ENCODE peak calls at places on chromosomes 13 and 19, in eight cellular contexts. One of them, this sample, is unnamed.

GRCh38 chr19:7751157-7751783 is 3.9 kb upstream of the CD209 start:
- DNase-seq in iPS DF 6.9: no peak
- DNase-seq in keratinocyte: no peak
- DNase-seq in activated CD4-positive, alpha-beta T cell treated with anti-CD3 and anti-CD28 coated beads, Interleukin-2, amount 50 U/mL, for 24 hours: no peak
- DNase-seq in fibroblast of lung: no peak
- DNase-seq in fibroblast of the conjunctiva: no peak
- DNase-seq in stimulated activated CD4-positive, alpha-beta T cell treated with anti-CD3 and anti-CD28 coated beads, Interleukin-15, amount 100 ng/mL, for 1 hour: no peak
- DNase-seq in T-helper 1 cell: no peak
- DNase-seq in this sample: no peak

GRCh38 chr13:51222510-51223283 is 499 bp downstream of the FAM124A start:
- DNase-seq in activated CD4-positive, alpha-beta T cell treated with anti-CD3 and anti-CD28 coated beads, Interleukin-2, amount 50 U/mL, for 24 hours: no peak
- DNase-seq in fibroblast of the conjunctiva: no peak
- DNase-seq in T-helper 1 cell: no peak
- DNase-seq in stimulated activated CD4-positive, alpha-beta T cell treated with anti-CD3 and anti-CD28 coated beads, Interleukin-15, amount 100 ng/mL, for 1 hour: no peak
- DNase-seq in fibroblast of lung: no peak
- DNase-seq in iPS DF 6.9: no peak
- DNase-seq in keratinocyte: no peak
- DNase-seq in this sample: no peak

GRCh38 chr13:64206430-64207225 is 2791.0 kb upstream of the PCDH20 start:
- DNase-seq in stimulated activated CD4-positive, alpha-beta T cell treated with anti-CD3 and anti-CD28 coated beads, Interleukin-15, amount 100 ng/mL, for 1 hour: no peak
- DNase-seq in T-helper 1 cell: no peak
- DNase-seq in iPS DF 6.9: no peak
- DNase-seq in fibroblast of the conjunctiva: no peak
- DNase-seq in activated CD4-positive, alpha-beta T cell treated with anti-CD3 and anti-CD28 coated beads, Interleukin-2, amount 50 U/mL, for 24 hours: no peak
- DNase-seq in fibroblast of lung: no peak
- DNase-seq in keratinocyte: no peak
- DNase-seq in this sample: no peak

GRCh38 chr19:13615890-13616289 is 109.6 kb upstream of the CACNA1A start:
- DNase-seq in fibroblast of lung: no peak
- DNase-seq in stimulated activated CD4-positive, alpha-beta T cell treated with anti-CD3 and anti-CD28 coated beads, Interleukin-15, amount 100 ng/mL, for 1 hour: no peak
- DNase-seq in keratinocyte: no peak
- DNase-seq in iPS DF 6.9: no peak
- DNase-seq in activated CD4-positive, alpha-beta T cell treated with anti-CD3 and anti-CD28 coated beads, Interleukin-2, amount 50 U/mL, for 24 hours: no peak
- DNase-seq in T-helper 1 cell: no peak
- DNase-seq in fibroblast of the conjunctiva: no peak
- DNase-seq in this sample: no peak

GRCh38 chr19:42242071-42242511 is 311 bp downstream of the GSK3A start:
- DNase-seq in activated CD4-positive, alpha-beta T cell treated with anti-CD3 and anti-CD28 coated beads, Interleukin-2, amount 50 U/mL, for 24 hours: no peak
- DNase-seq in T-helper 1 cell: no peak
- DNase-seq in iPS DF 6.9: no peak
- DNase-seq in stimulated activated CD4-positive, alpha-beta T cell treated with anti-CD3 and anti-CD28 coated beads, Interleukin-15, amount 100 ng/mL, for 1 hour: no peak
- DNase-seq in keratinocyte: no peak
- DNase-seq in fibroblast of the conjunctiva: no peak
- DNase-seq in fibroblast of lung: no peak
- DNase-seq in this sample: no peak

GRCh38 chr13:113621046-113621445 is 36.5 kb downstream of the TFDP1 start:
- DNase-seq in T-helper 1 cell: no peak
- DNase-seq in fibroblast of lung: no peak
- DNase-seq in fibroblast of the conjunctiva: no peak
- DNase-seq in stimulated activated CD4-positive, alpha-beta T cell treated with anti-CD3 and anti-CD28 coated beads, Interleukin-15, amount 100 ng/mL, for 1 hour: no peak
- DNase-seq in iPS DF 6.9: no peak
- DNase-seq in activated CD4-positive, alpha-beta T cell treated with anti-CD3 and anti-CD28 coated beads, Interleukin-2, amount 50 U/mL, for 24 hours: no peak
- DNase-seq in keratinocyte: no peak
- DNase-seq in this sample: no peak

GRCh38 chr13:47033216-47033615 is 136.4 kb upstream of the HTR2A start:
- DNase-seq in activated CD4-positive, alpha-beta T cell treated with anti-CD3 and anti-CD28 coated beads, Interleukin-2, amount 50 U/mL, for 24 hours: no peak
- DNase-seq in fibroblast of the conjunctiva: no peak
- DNase-seq in fibroblast of lung: peak
- DNase-seq in keratinocyte: no peak
- DNase-seq in stimulated activated CD4-positive, alpha-beta T cell treated with anti-CD3 and anti-CD28 coated beads, Interleukin-15, amount 100 ng/mL, for 1 hour: no peak
- DNase-seq in T-helper 1 cell: no peak
- DNase-seq in iPS DF 6.9: no peak
- DNase-seq in this sample: no peak

GRCh38 chr13:78829821-78830220 is 170.9 kb upstream of the OBI1 start:
- DNase-seq in fibroblast of the conjunctiva: no peak
- DNase-seq in fibroblast of lung: no peak
- DNase-seq in activated CD4-positive, alpha-beta T cell treated with anti-CD3 and anti-CD28 coated beads, Interleukin-2, amount 50 U/mL, for 24 hours: no peak
- DNase-seq in keratinocyte: no peak
- DNase-seq in T-helper 1 cell: no peak
- DNase-seq in stimulated activated CD4-positive, alpha-beta T cell treated with anti-CD3 and anti-CD28 coated beads, Interleukin-15, amount 100 ng/mL, for 1 hour: no peak
- DNase-seq in iPS DF 6.9: no peak
- DNase-seq in this sample: no peak

GRCh38 chr19:16369664-16370576 is 45.3 kb downstream of the KLF2 start:
- DNase-seq in keratinocyte: no peak
- DNase-seq in T-helper 1 cell: peak
- DNase-seq in activated CD4-positive, alpha-beta T cell treated with anti-CD3 and anti-CD28 coated beads, Interleukin-2, amount 50 U/mL, for 24 hours: no peak
- DNase-seq in fibroblast of the conjunctiva: no peak
- DNase-seq in fibroblast of lung: no peak
- DNase-seq in iPS DF 6.9: no peak
- DNase-seq in stimulated activated CD4-positive, alpha-beta T cell treated with anti-CD3 and anti-CD28 coated beads, Interleukin-15, amount 100 ng/mL, for 1 hour: peak
- DNase-seq in this sample: no peak

GRCh38 chr13:42392180-42392579 is 120.2 kb downstream of the AKAP11 start:
- DNase-seq in activated CD4-positive, alpha-beta T cell treated with anti-CD3 and anti-CD28 coated beads, Interleukin-2, amount 50 U/mL, for 24 hours: no peak
- DNase-seq in T-helper 1 cell: no peak
- DNase-seq in iPS DF 6.9: no peak
- DNase-seq in fibroblast of lung: no peak
- DNase-seq in keratinocyte: no peak
- DNase-seq in stimulated activated CD4-positive, alpha-beta T cell treated with anti-CD3 and anti-CD28 coated beads, Interleukin-15, amount 100 ng/mL, for 1 hour: no peak
- DNase-seq in fibroblast of the conjunctiva: no peak
- DNase-seq in this sample: no peak

GRCh38 chr13:47798906-47799305 is 202.2 kb downstream of the SUCLA2 start:
- DNase-seq in iPS DF 6.9: no peak
- DNase-seq in fibroblast of the conjunctiva: no peak
- DNase-seq in stimulated activated CD4-positive, alpha-beta T cell treated with anti-CD3 and anti-CD28 coated beads, Interleukin-15, amount 100 ng/mL, for 1 hour: no peak
- DNase-seq in T-helper 1 cell: no peak
- DNase-seq in fibroblast of lung: peak
- DNase-seq in keratinocyte: no peak
- DNase-seq in activated CD4-positive, alpha-beta T cell treated with anti-CD3 and anti-CD28 coated beads, Interleukin-2, amount 50 U/mL, for 24 hours: no peak
- DNase-seq in this sample: peak

GRCh38 chr13:27830010-27830409 is 37.7 kb downstream of the GSX1 start:
- DNase-seq in activated CD4-positive, alpha-beta T cell treated with anti-CD3 and anti-CD28 coated beads, Interleukin-2, amount 50 U/mL, for 24 hours: peak
- DNase-seq in keratinocyte: no peak
- DNase-seq in iPS DF 6.9: no peak
- DNase-seq in T-helper 1 cell: peak
- DNase-seq in fibroblast of the conjunctiva: no peak
- DNase-seq in fibroblast of lung: peak
- DNase-seq in stimulated activated CD4-positive, alpha-beta T cell treated with anti-CD3 and anti-CD28 coated beads, Interleukin-15, amount 100 ng/mL, for 1 hour: peak
- DNase-seq in this sample: peak

GRCh38 chr13:72728290-72728605 is 525 bp downstream of the BORA start:
- DNase-seq in T-helper 1 cell: no peak
- DNase-seq in fibroblast of the conjunctiva: no peak
- DNase-seq in stimulated activated CD4-positive, alpha-beta T cell treated with anti-CD3 and anti-CD28 coated beads, Interleukin-15, amount 100 ng/mL, for 1 hour: no peak
- DNase-seq in activated CD4-positive, alpha-beta T cell treated with anti-CD3 and anti-CD28 coated beads, Interleukin-2, amount 50 U/mL, for 24 hours: no peak
- DNase-seq in iPS DF 6.9: no peak
- DNase-seq in keratinocyte: no peak
- DNase-seq in fibroblast of lung: no peak
- DNase-seq in this sample: no peak

GRCh38 chr19:21698215-21698614 is 69.2 kb downstream of the ZNF100 start:
- DNase-seq in keratinocyte: no peak
- DNase-seq in fibroblast of lung: peak
- DNase-seq in T-helper 1 cell: no peak
- DNase-seq in iPS DF 6.9: no peak
- DNase-seq in activated CD4-positive, alpha-beta T cell treated with anti-CD3 and anti-CD28 coated beads, Interleukin-2, amount 50 U/mL, for 24 hours: no peak
- DNase-seq in fibroblast of the conjunctiva: no peak
- DNase-seq in stimulated activated CD4-positive, alpha-beta T cell treated with anti-CD3 and anti-CD28 coated beads, Interleukin-15, amount 100 ng/mL, for 1 hour: no peak
- DNase-seq in this sample: peak

GRCh38 chr19:14050512-14050911 is 11.4 kb downstream of the PALM3 start:
- DNase-seq in fibroblast of the conjunctiva: no peak
- DNase-seq in stimulated activated CD4-positive, alpha-beta T cell treated with anti-CD3 and anti-CD28 coated beads, Interleukin-15, amount 100 ng/mL, for 1 hour: no peak
- DNase-seq in fibroblast of lung: no peak
- DNase-seq in keratinocyte: no peak
- DNase-seq in activated CD4-positive, alpha-beta T cell treated with anti-CD3 and anti-CD28 coated beads, Interleukin-2, amount 50 U/mL, for 24 hours: no peak
- DNase-seq in iPS DF 6.9: no peak
- DNase-seq in T-helper 1 cell: no peak
- DNase-seq in this sample: no peak

GRCh38 chr13:47004022-47004421 is 107.2 kb upstream of the HTR2A start:
- DNase-seq in iPS DF 6.9: no peak
- DNase-seq in fibroblast of lung: no peak
- DNase-seq in stimulated activated CD4-positive, alpha-beta T cell treated with anti-CD3 and anti-CD28 coated beads, Interleukin-15, amount 100 ng/mL, for 1 hour: no peak
- DNase-seq in fibroblast of the conjunctiva: no peak
- DNase-seq in activated CD4-positive, alpha-beta T cell treated with anti-CD3 and anti-CD28 coated beads, Interleukin-2, amount 50 U/mL, for 24 hours: no peak
- DNase-seq in keratinocyte: no peak
- DNase-seq in T-helper 1 cell: no peak
- DNase-seq in this sample: no peak

GRCh38 chr13:113064534-113065405 is 40.8 kb upstream of the F7 start:
- DNase-seq in iPS DF 6.9: no peak
- DNase-seq in fibroblast of the conjunctiva: peak
- DNase-seq in T-helper 1 cell: no peak
- DNase-seq in activated CD4-positive, alpha-beta T cell treated with anti-CD3 and anti-CD28 coated beads, Interleukin-2, amount 50 U/mL, for 24 hours: no peak
- DNase-seq in keratinocyte: no peak
- DNase-seq in stimulated activated CD4-positive, alpha-beta T cell treated with anti-CD3 and anti-CD28 coated beads, Interleukin-15, amount 100 ng/mL, for 1 hour: no peak
- DNase-seq in fibroblast of lung: peak
- DNase-seq in this sample: no peak

GRCh38 chr13:112451512-112452379 is 75.6 kb downstream of the SPACA7 start:
- DNase-seq in fibroblast of lung: no peak
- DNase-seq in fibroblast of the conjunctiva: no peak
- DNase-seq in stimulated activated CD4-positive, alpha-beta T cell treated with anti-CD3 and anti-CD28 coated beads, Interleukin-15, amount 100 ng/mL, for 1 hour: no peak
- DNase-seq in keratinocyte: no peak
- DNase-seq in activated CD4-positive, alpha-beta T cell treated with anti-CD3 and anti-CD28 coated beads, Interleukin-2, amount 50 U/mL, for 24 hours: no peak
- DNase-seq in iPS DF 6.9: no peak
- DNase-seq in T-helper 1 cell: no peak
- DNase-seq in this sample: no peak

GRCh38 chr13:37418490-37418889 is 180.1 kb downstream of the POSTN start:
- DNase-seq in activated CD4-positive, alpha-beta T cell treated with anti-CD3 and anti-CD28 coated beads, Interleukin-2, amount 50 U/mL, for 24 hours: no peak
- DNase-seq in iPS DF 6.9: no peak
- DNase-seq in T-helper 1 cell: no peak
- DNase-seq in keratinocyte: no peak
- DNase-seq in fibroblast of the conjunctiva: peak
- DNase-seq in stimulated activated CD4-positive, alpha-beta T cell treated with anti-CD3 and anti-CD28 coated beads, Interleukin-15, amount 100 ng/mL, for 1 hour: no peak
- DNase-seq in fibroblast of lung: peak
- DNase-seq in this sample: no peak

GRCh38 chr13:45361596-45362206 is 20.7 kb upstream of the TPT1 start:
- DNase-seq in fibroblast of lung: peak
- DNase-seq in stimulated activated CD4-positive, alpha-beta T cell treated with anti-CD3 and anti-CD28 coated beads, Interleukin-15, amount 100 ng/mL, for 1 hour: no peak
- DNase-seq in fibroblast of the conjunctiva: no peak
- DNase-seq in T-helper 1 cell: no peak
- DNase-seq in activated CD4-positive, alpha-beta T cell treated with anti-CD3 and anti-CD28 coated beads, Interleukin-2, amount 50 U/mL, for 24 hours: no peak
- DNase-seq in iPS DF 6.9: no peak
- DNase-seq in keratinocyte: peak
- DNase-seq in this sample: no peak

GRCh38 chr13:113741101-113741731 is 17.8 kb upstream of the TMEM255B start:
- DNase-seq in fibroblast of lung: no peak
- DNase-seq in activated CD4-positive, alpha-beta T cell treated with anti-CD3 and anti-CD28 coated beads, Interleukin-2, amount 50 U/mL, for 24 hours: no peak
- DNase-seq in iPS DF 6.9: no peak
- DNase-seq in stimulated activated CD4-positive, alpha-beta T cell treated with anti-CD3 and anti-CD28 coated beads, Interleukin-15, amount 100 ng/mL, for 1 hour: no peak
- DNase-seq in fibroblast of the conjunctiva: no peak
- DNase-seq in keratinocyte: no peak
- DNase-seq in T-helper 1 cell: no peak
- DNase-seq in this sample: no peak

GRCh38 chr19:808176-808741 is 11.0 kb downstream of the PTBP1 start:
- DNase-seq in activated CD4-positive, alpha-beta T cell treated with anti-CD3 and anti-CD28 coated beads, Interleukin-2, amount 50 U/mL, for 24 hours: no peak
- DNase-seq in stimulated activated CD4-positive, alpha-beta T cell treated with anti-CD3 and anti-CD28 coated beads, Interleukin-15, amount 100 ng/mL, for 1 hour: no peak
- DNase-seq in fibroblast of lung: no peak
- DNase-seq in keratinocyte: no peak
- DNase-seq in iPS DF 6.9: no peak
- DNase-seq in fibroblast of the conjunctiva: no peak
- DNase-seq in T-helper 1 cell: no peak
- DNase-seq in this sample: no peak

GRCh38 chr19:44521370-44521769 is 8.1 kb downstream of the CEACAM20 start:
- DNase-seq in keratinocyte: no peak
- DNase-seq in fibroblast of the conjunctiva: no peak
- DNase-seq in T-helper 1 cell: no peak
- DNase-seq in iPS DF 6.9: no peak
- DNase-seq in fibroblast of lung: no peak
- DNase-seq in activated CD4-positive, alpha-beta T cell treated with anti-CD3 and anti-CD28 coated beads, Interleukin-2, amount 50 U/mL, for 24 hours: no peak
- DNase-seq in stimulated activated CD4-positive, alpha-beta T cell treated with anti-CD3 and anti-CD28 coated beads, Interleukin-15, amount 100 ng/mL, for 1 hour: no peak
- DNase-seq in this sample: no peak

GRCh38 chr19:33740811-33741396 is 55.8 kb upstream of the KCTD15 start:
- DNase-seq in fibroblast of lung: peak
- DNase-seq in keratinocyte: no peak
- DNase-seq in activated CD4-positive, alpha-beta T cell treated with anti-CD3 and anti-CD28 coated beads, Interleukin-2, amount 50 U/mL, for 24 hours: no peak
- DNase-seq in T-helper 1 cell: no peak
- DNase-seq in iPS DF 6.9: peak
- DNase-seq in fibroblast of the conjunctiva: no peak
- DNase-seq in stimulated activated CD4-positive, alpha-beta T cell treated with anti-CD3 and anti-CD28 coated beads, Interleukin-15, amount 100 ng/mL, for 1 hour: no peak
- DNase-seq in this sample: peak

GRCh38 chr19:2768365-2769132 is 14.5 kb downstream of the SGTA start:
- DNase-seq in keratinocyte: no peak
- DNase-seq in activated CD4-positive, alpha-beta T cell treated with anti-CD3 and anti-CD28 coated beads, Interleukin-2, amount 50 U/mL, for 24 hours: no peak
- DNase-seq in fibroblast of the conjunctiva: no peak
- DNase-seq in T-helper 1 cell: no peak
- DNase-seq in stimulated activated CD4-positive, alpha-beta T cell treated with anti-CD3 and anti-CD28 coated beads, Interleukin-15, amount 100 ng/mL, for 1 hour: no peak
- DNase-seq in fibroblast of lung: no peak
- DNase-seq in iPS DF 6.9: no peak
- DNase-seq in this sample: no peak